ENCODE peak calls at places on chromosomes 11 and 22, in five cellular contexts. R is breast epithelium, V is kidney, C is heart right ventricle, F is tibial nerve. P is an unnamed sample.

GRCh38 chr11:79404325-79404724 is 36.5 kb downstream of the TENM4 start:
- DNase-seq in R (no peak), V (no peak), C (no peak), F (peak; percentile 13), P (no peak)

GRCh38 chr11:71201936-71202597 is 50.3 kb downstream of the SHANK2 start:
- DNase-seq in R (no peak), V (peak; percentile 26), C (no peak), F (no peak), P (no peak)

GRCh38 chr11:68016904-68017817 is 7.0 kb downstream of the ALDH3B1 start:
- DNase-seq in R (no peak), V (no peak), C (no peak), F (no peak), P (peak; percentile 63)

GRCh38 chr11:11231763-11232162 is 121.3 kb downstream of the CSNK2A3 start:
- DNase-seq in R (no peak), V (no peak), C (no peak), F (no peak), P (no peak)

GRCh38 chr22:24284747-24285203 is 14.1 kb downstream of the SPECC1L start:
- DNase-seq in R (no peak), V (no peak), C (no peak), F (no peak), P (no peak)

GRCh38 chr22:35893698-35894097 is 134.9 kb downstream of the RBFOX2 start:
- DNase-seq in R (no peak), V (no peak), C (no peak), F (peak; percentile 24), P (no peak)

GRCh38 chr11:95849087-95849825 is 59.0 kb downstream of the CEP57 start:
- DNase-seq in R (no peak), V (no peak), C (no peak), F (peak; percentile 64), P (peak; percentile 34)

GRCh38 chr11:45811571-45812290 is 6.8 kb downstream of the SLC35C1 start:
- DNase-seq in R (no peak), V (no peak), C (no peak), F (no peak), P (no peak)

GRCh38 chr11:765802-766091 is 11.5 kb downstream of the GATD1 start:
- DNase-seq in R (no peak), V (no peak), C (no peak), F (no peak), P (no peak)

GRCh38 chr11:111663820-111664219 is 61.6 kb downstream of the SIK2 start:
- DNase-seq in R (no peak), V (no peak), C (peak; percentile 26), F (peak; percentile 48), P (no peak)

GRCh38 chr11:62603771-62604170 is 2.1 kb upstream of the MTA2 start:
- DNase-seq in R (no peak), V (no peak), C (no peak), F (no peak), P (no peak)

GRCh38 chr22:29617922-29618629 is 14.6 kb downstream of the NF2 start:
- DNase-seq in R (no peak), V (no peak), C (no peak), F (no peak), P (no peak)

GRCh38 chr22:19271856-19272535 is 19.5 kb downstream of the CLTCL1 start:
- DNase-seq in R (no peak), V (no peak), C (no peak), F (no peak), P (no peak)

GRCh38 chr22:50248192-50249084 is 2.6 kb downstream of the HDAC10 start:
- DNase-seq in R (no peak), V (no peak), C (no peak), F (no peak), P (no peak)

GRCh38 chr11:46808804-46809431 is 37.2 kb downstream of the CKAP5 start:
- DNase-seq in R (no peak), V (no peak), C (no peak), F (no peak), P (no peak)

GRCh38 chr22:37290737-37291136 is 8.4 kb downstream of the CYTH4 start:
- DNase-seq in R (no peak), V (no peak), C (no peak), F (no peak), P (no peak)

GRCh38 chr11:40816976-40817375 is 642.5 kb downstream of the LRRC4C start:
- DNase-seq in R (no peak), V (no peak), C (no peak), F (no peak), P (no peak)

GRCh38 chr11:79794057-79794456 is 353.2 kb upstream of the TENM4 start:
- DNase-seq in R (no peak), V (no peak), C (no peak), F (no peak), P (no peak)

GRCh38 chr11:64449381-64450167 is 90.6 kb downstream of the RPS6KA4 start:
- DNase-seq in R (no peak), V (no peak), C (peak; percentile 33), F (peak; percentile 28), P (peak; percentile 84)

GRCh38 chr11:44630511-44631210 is 65.2 kb downstream of the CD82 start:
- DNase-seq in R (no peak), V (peak; percentile 25), C (no peak), F (no peak), P (no peak)

GRCh38 chr22:32745251-32745995 is 56.1 kb upstream of the TIMP3 start:
- DNase-seq in R (no peak), V (no peak), C (peak; percentile 48), F (peak; percentile 38), P (peak; percentile 69)

GRCh38 chr22:38735465-38736256 is 20.1 kb downstream of the SUN2 start:
- DNase-seq in R (no peak), V (peak; percentile 77), C (no peak), F (no peak), P (peak; percentile 70)

GRCh38 chr22:50674606-50675552 is 2.3 kb downstream of the SHANK3 start:
- DNase-seq in R (peak; percentile 81), V (peak; percentile 93), C (no peak), F (no peak), P (peak; percentile 75)

GRCh38 chr22:30868663-30869385 is 99.8 kb downstream of the MORC2 start:
- DNase-seq in R (peak; percentile 30), V (peak; percentile 58), C (peak; percentile 10), F (no peak), P (peak; percentile 41)

GRCh38 chr11:31114437-31114836 is 255.1 kb downstream of the DCDC1 start:
- DNase-seq in R (no peak), V (no peak), C (no peak), F (no peak), P (no peak)

GRCh38 chr11:1829039-1829820 is 5.6 kb upstream of the SYT8 start:
- DNase-seq in R (no peak), V (peak; percentile 69), C (no peak), F (no peak), P (peak; percentile 82)

GRCh38 chr11:110525883-110526282 is 96.1 kb downstream of the FDX1 start:
- DNase-seq in R (no peak), V (no peak), C (no peak), F (peak; percentile 77), P (no peak)

GRCh38 chr11:112498701-112499100 is 238.0 kb upstream of the PLET1 start:
- DNase-seq in R (no peak), V (no peak), C (no peak), F (no peak), P (no peak)

GRCh38 chr11:1121343-1122331 is 36.1 kb upstream of the MUC5AC start:
- DNase-seq in R (no peak), V (peak; percentile 69), C (no peak), F (no peak), P (no peak)

GRCh38 chr11:57482782-57483569 is 22.6 kb downstream of the RTN4RL2 start:
- DNase-seq in R (no peak), V (peak; percentile 79), C (peak; percentile 46), F (no peak), P (peak; percentile 91)

GRCh38 chr11:57480409-57481137 is 20.2 kb downstream of the RTN4RL2 start:
- DNase-seq in R (peak; percentile 74), V (peak; percentile 86), C (peak; percentile 71), F (peak; percentile 68), P (peak; percentile 90)

GRCh38 chr11:57483570-57483934 is 23.2 kb downstream of the RTN4RL2 start:
- DNase-seq in R (no peak), V (no peak), C (no peak), F (no peak), P (no peak)

GRCh38 chr11:57481315-57481714 is 21.0 kb downstream of the RTN4RL2 start:
- DNase-seq in R (no peak), V (no peak), C (no peak), F (no peak), P (no peak)

GRCh38 chr11:57481915-57482781 is 21.8 kb downstream of the RTN4RL2 start:
- DNase-seq in R (no peak), V (no peak), C (no peak), F (no peak), P (no peak)
- H3K4me3 ChIP-seq in R (no peak overlapping the region), V (no peak overlapping the region), C (peak overlapping the region; percentile 43), F (no peak overlapping the region), P (no peak overlapping the region)

GRCh38 chr11:69078508-69078907 is 29.8 kb downstream of the TPCN2 start:
- DNase-seq in R (no peak), V (no peak), C (no peak), F (no peak), P (no peak)
- H3K36me3 ChIP-seq in R (no peaks in the 10 kb centered on the region), V (peaks cover 51% of the 10 kb centered on the region), C (peaks cover 3% of the 10 kb centered on the region), F (peaks cover 4% of the 10 kb centered on the region), P (no peaks in the 10 kb centered on the region)

GRCh38 chr11:61545341-61545740 is 35.5 kb downstream of the SYT7 start:
- DNase-seq in R (no peak), V (no peak), C (no peak), F (no peak), P (no peak)
- TF ChIP-seq CTCF in R (no peak), V (no peak), C (no peak), F (no peak), P (no peak)

GRCh38 chr11:119755351-119756071 is 26.5 kb upstream of the NECTIN1 start:
- DNase-seq in R (peak; percentile 31), V (no peak), C (no peak), F (no peak), P (no peak)
- H3K4me3 ChIP-seq in R (no peak overlapping the region), V (no peak overlapping the region), C (no peak overlapping the region), F (no peak overlapping the region), P (no peak overlapping the region)

DNA sequence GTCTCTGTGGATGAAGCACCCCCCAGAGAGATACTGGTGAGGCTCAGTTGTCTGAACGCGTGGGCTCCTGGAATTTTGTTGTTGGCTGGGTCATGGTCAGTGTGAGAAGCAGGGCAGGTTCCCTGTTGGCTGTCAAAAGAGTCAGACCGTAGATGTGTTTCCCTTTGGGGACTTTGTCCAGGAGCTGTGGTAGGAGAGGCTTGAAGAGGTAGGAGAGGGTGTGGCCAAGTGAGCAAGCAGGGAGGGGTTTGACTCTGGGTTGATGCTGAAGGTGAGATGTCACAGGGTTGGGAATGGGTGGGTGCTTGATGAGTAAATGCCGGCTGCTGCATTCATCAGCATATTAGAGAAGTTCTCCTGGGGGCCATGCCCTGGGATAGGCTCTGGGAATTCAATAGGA is 803.2 kb downstream of the TBC1D22A start:
- DNase-seq in R (no peak), V (no peak), C (no peak), F (no peak), P (no peak)
- H3K36me3 ChIP-seq in R (no peaks in the 10 kb centered on the region), V (no peaks in the 10 kb centered on the region), C (no peaks in the 10 kb centered on the region), F (no peaks in the 10 kb centered on the region), P (no peaks in the 10 kb centered on the region)

P was measured in left lung.